ENCODE peak calls at places on chromosome 1, in six cellular contexts. One of them, this sample, is unnamed.

GRCh38 chr1:65195495-65196417 is 47.8 kb downstream of the AK4 start:
- DNase-seq in Right ventricle myocardium inferior: no peak
- DNase-seq in lower lobe of right lung: no peak
- DNase-seq in NCI-H2029: no peak
- DNase-seq in activated CD4-positive, alpha-beta T cell treated with anti-CD3 and anti-CD28 coated beads for 36 hours: no peak
- DNase-seq in brain microvascular endothelial cell: peak; percentile 82
- DNase-seq in this sample: no peak

GRCh38 chr1:183609313-183609712 is 19.1 kb upstream of the NCF2 start:
- DNase-seq in Right ventricle myocardium inferior: peak; percentile 86
- DNase-seq in lower lobe of right lung: peak; percentile 77
- DNase-seq in NCI-H2029: no peak
- DNase-seq in activated CD4-positive, alpha-beta T cell treated with anti-CD3 and anti-CD28 coated beads for 36 hours: peak; percentile 34
- DNase-seq in brain microvascular endothelial cell: peak; percentile 81
- DNase-seq in this sample: no peak

GRCh38 chr1:242017580-242018233 is 18.8 kb upstream of the MAP1LC3C start:
- DNase-seq in Right ventricle myocardium inferior: no peak
- DNase-seq in lower lobe of right lung: peak; percentile 59
- DNase-seq in NCI-H2029: peak; percentile 23
- DNase-seq in activated CD4-positive, alpha-beta T cell treated with anti-CD3 and anti-CD28 coated beads for 36 hours: peak; percentile 54
- DNase-seq in brain microvascular endothelial cell: peak; percentile 21
- DNase-seq in this sample: peak; percentile 70

GRCh38 chr1:204863730-204864129 is 6.9 kb upstream of the NFASC start:
- DNase-seq in Right ventricle myocardium inferior: no peak
- DNase-seq in lower lobe of right lung: no peak
- DNase-seq in NCI-H2029: no peak
- DNase-seq in activated CD4-positive, alpha-beta T cell treated with anti-CD3 and anti-CD28 coated beads for 36 hours: no peak
- DNase-seq in brain microvascular endothelial cell: no peak
- DNase-seq in this sample: no peak

GRCh38 chr1:230976825-230977747 is 1.6 kb downstream of the TTC13 start:
- DNase-seq in Right ventricle myocardium inferior: no peak
- DNase-seq in lower lobe of right lung: no peak
- DNase-seq in NCI-H2029: no peak
- DNase-seq in activated CD4-positive, alpha-beta T cell treated with anti-CD3 and anti-CD28 coated beads for 36 hours: peak; percentile 30
- DNase-seq in brain microvascular endothelial cell: no peak
- DNase-seq in this sample: no peak

GRCh38 chr1:108831225-108831624 is 25.7 kb downstream of the AKNAD1 start:
- DNase-seq in Right ventricle myocardium inferior: no peak
- DNase-seq in lower lobe of right lung: no peak
- DNase-seq in NCI-H2029: no peak
- DNase-seq in activated CD4-positive, alpha-beta T cell treated with anti-CD3 and anti-CD28 coated beads for 36 hours: no peak
- DNase-seq in brain microvascular endothelial cell: peak; percentile 65
- DNase-seq in this sample: no peak

GRCh38 chr1:110134050-110134595 is 16.2 kb upstream of the SLC6A17 start:
- DNase-seq in Right ventricle myocardium inferior: no peak
- DNase-seq in lower lobe of right lung: no peak
- DNase-seq in NCI-H2029: peak; percentile 86
- DNase-seq in activated CD4-positive, alpha-beta T cell treated with anti-CD3 and anti-CD28 coated beads for 36 hours: no peak
- DNase-seq in brain microvascular endothelial cell: no peak
- DNase-seq in this sample: peak; percentile 72

GRCh38 chr1:22925111-22925510 is 47.6 kb downstream of the LACTBL1 start:
- DNase-seq in Right ventricle myocardium inferior: no peak
- DNase-seq in lower lobe of right lung: no peak
- DNase-seq in NCI-H2029: no peak
- DNase-seq in activated CD4-positive, alpha-beta T cell treated with anti-CD3 and anti-CD28 coated beads for 36 hours: no peak
- DNase-seq in brain microvascular endothelial cell: no peak
- DNase-seq in this sample: no peak

GRCh38 chr1:228270032-228270431 is 62.2 kb downstream of the OBSCN start:
- DNase-seq in Right ventricle myocardium inferior: no peak
- DNase-seq in lower lobe of right lung: no peak
- DNase-seq in NCI-H2029: no peak
- DNase-seq in activated CD4-positive, alpha-beta T cell treated with anti-CD3 and anti-CD28 coated beads for 36 hours: no peak
- DNase-seq in brain microvascular endothelial cell: peak; percentile 45
- DNase-seq in this sample: no peak

GRCh38 chr1:23007106-23007505 is 8.5 kb downstream of the TEX46 start:
- DNase-seq in Right ventricle myocardium inferior: no peak
- DNase-seq in lower lobe of right lung: no peak
- DNase-seq in NCI-H2029: no peak
- DNase-seq in activated CD4-positive, alpha-beta T cell treated with anti-CD3 and anti-CD28 coated beads for 36 hours: no peak
- DNase-seq in brain microvascular endothelial cell: no peak
- DNase-seq in this sample: no peak

GRCh38 chr1:29397256-29397590 is 160.9 kb downstream of the PTPRU start:
- DNase-seq in Right ventricle myocardium inferior: peak; percentile 57
- DNase-seq in lower lobe of right lung: no peak
- DNase-seq in NCI-H2029: no peak
- DNase-seq in activated CD4-positive, alpha-beta T cell treated with anti-CD3 and anti-CD28 coated beads for 36 hours: no peak
- DNase-seq in brain microvascular endothelial cell: no peak
- DNase-seq in this sample: no peak

GRCh38 chr1:196660912-196661311 is 9.1 kb downstream of the CFH start:
- DNase-seq in Right ventricle myocardium inferior: no peak
- DNase-seq in lower lobe of right lung: no peak
- DNase-seq in NCI-H2029: peak; percentile 13
- DNase-seq in activated CD4-positive, alpha-beta T cell treated with anti-CD3 and anti-CD28 coated beads for 36 hours: peak; percentile 10
- DNase-seq in brain microvascular endothelial cell: no peak
- DNase-seq in this sample: peak; percentile 8

GRCh38 chr1:9108056-9108665 is 20.7 kb downstream of the GPR157 start:
- DNase-seq in Right ventricle myocardium inferior: no peak
- DNase-seq in lower lobe of right lung: no peak
- DNase-seq in NCI-H2029: no peak
- DNase-seq in activated CD4-positive, alpha-beta T cell treated with anti-CD3 and anti-CD28 coated beads for 36 hours: no peak
- DNase-seq in brain microvascular endothelial cell: no peak
- DNase-seq in this sample: no peak

GRCh38 chr1:85089203-85089602 is 40.9 kb upstream of the MCOLN3 start:
- DNase-seq in Right ventricle myocardium inferior: no peak
- DNase-seq in lower lobe of right lung: no peak
- DNase-seq in NCI-H2029: no peak
- DNase-seq in activated CD4-positive, alpha-beta T cell treated with anti-CD3 and anti-CD28 coated beads for 36 hours: no peak
- DNase-seq in brain microvascular endothelial cell: no peak
- DNase-seq in this sample: no peak